ENCODE peak calls at places on chromosomes 13 and 19, in ten cellular contexts. S, D, L, G, W, X, C, E, J and V are unnamed samples.

GRCh38 chr13:44746690-44747089 is 170.6 kb upstream of the TSC22D1 start:
- DNase-seq in S (no peak), D (no peak), L (no peak), G (no peak), W (no peak), X (no peak), C (no peak), E (no peak), J (no peak), V (no peak)

GRCh38 chr19:29952646-29953045 is 10.6 kb downstream of the URI1 start:
- DNase-seq in S (no peak), D (no peak), L (no peak), G (no peak), W (no peak), X (no peak), C (no peak), E (no peak), J (no peak), V (no peak)

GRCh38 chr13:24223341-24224231 is 63.1 kb downstream of the SPATA13 start:
- DNase-seq in S (no peak), D (no peak), L (no peak), G (no peak), W (no peak), X (no peak), C (no peak), E (no peak), J (no peak), V (peak)

GRCh38 chr13:41678320-41678719 is 221.0 kb downstream of the RGCC start:
- DNase-seq in S (no peak), D (no peak), L (no peak), G (no peak), W (no peak), X (no peak), C (no peak), E (no peak), J (no peak), V (no peak)

GRCh38 chr13:102779426-102780159 is 6.0 kb upstream of the TEX30 start:
- DNase-seq in S (no peak), D (no peak), L (no peak), G (no peak), W (no peak), X (no peak), C (no peak), E (no peak), J (peak), V (no peak)

GRCh38 chr13:109941951-109942350 is 155.6 kb upstream of the IRS2 start:
- DNase-seq in S (no peak), D (no peak), L (no peak), G (no peak), W (no peak), X (no peak), C (no peak), E (no peak), J (no peak), V (no peak)

GRCh38 chr13:96500953-96501352 is 411.0 kb downstream of the HS6ST3 start:
- DNase-seq in S (no peak), D (no peak), L (no peak), G (no peak), W (no peak), X (no peak), C (no peak), E (no peak), J (no peak), V (no peak)

GRCh38 chr13:33789757-33790156 is 28.2 kb upstream of the RFC3 start:
- DNase-seq in S (no peak), D (no peak), L (no peak), G (no peak), W (no peak), X (no peak), C (no peak), E (no peak), J (no peak), V (no peak)

GRCh38 chr19:14015454-14016035 is 9.4 kb upstream of the RFX1 start:
- DNase-seq in S (no peak), D (no peak), L (no peak), G (no peak), W (no peak), X (no peak), C (no peak), E (no peak), J (no peak), V (no peak)

GRCh38 chr19:37654525-37654832 is 786 bp downstream of the ZFP30 start:
- DNase-seq in S (peak), D (no peak), L (no peak), G (no peak), W (no peak), X (no peak), C (no peak), E (no peak), J (no peak), V (no peak)

GRCh38 chr13:81874681-81875661 is 1534.0 kb upstream of the SPRY2 start:
- DNase-seq in S (no peak), D (no peak), L (no peak), G (no peak), W (no peak), X (no peak), C (no peak), E (no peak), J (no peak), V (no peak)

GRCh38 chr19:1106841-1107654 is 3.3 kb downstream of the GPX4 start:
- DNase-seq in S (no peak), D (no peak), L (no peak), G (no peak), W (no peak), X (no peak), C (no peak), E (no peak), J (no peak), V (no peak)

GRCh38 chr19:7871530-7872305 is 2.5 kb downstream of the PRR36 start:
- DNase-seq in S (peak), D (peak), L (peak), G (peak), W (no peak), X (peak), C (peak), E (peak), J (peak), V (no peak)